ENCODE peak calls at places on chromosome 20, in six cellular contexts. One of them, this sample, is unnamed.

GRCh38 chr20:53939554-53940355 is 130.6 kb downstream of the BCAS1 start:
- DNase-seq in AG09309: peak
- DNase-seq in hypothalamus: peak
- DNase-seq in stimulated activated CD4-positive, alpha-beta T cell treated with anti-CD3 and anti-CD28 coated beads, TNF-alpha, amount 100 ng/mL, for 24 hours: peak
- DNase-seq in GM04504: peak
- DNase-seq in smooth muscle cell of the brain vasculature: peak
- DNase-seq in this sample: peak

GRCh38 chr20:25321262-25321831 is 69.3 kb downstream of the ABHD12 start:
- DNase-seq in smooth muscle cell of the brain vasculature: no peak
- DNase-seq in AG09309: no peak
- DNase-seq in hypothalamus: no peak
- DNase-seq in GM04504: no peak
- DNase-seq in stimulated activated CD4-positive, alpha-beta T cell treated with anti-CD3 and anti-CD28 coated beads, TNF-alpha, amount 100 ng/mL, for 24 hours: no peak
- DNase-seq in this sample: no peak

GRCh38 chr20:63854069-63854765 is 7.1 kb upstream of the ABHD16B start:
- DNase-seq in AG09309: no peak
- DNase-seq in stimulated activated CD4-positive, alpha-beta T cell treated with anti-CD3 and anti-CD28 coated beads, TNF-alpha, amount 100 ng/mL, for 24 hours: no peak
- DNase-seq in smooth muscle cell of the brain vasculature: no peak
- DNase-seq in GM04504: no peak
- DNase-seq in hypothalamus: no peak
- DNase-seq in this sample: no peak

GRCh38 chr20:49346682-49347081 is 68.8 kb upstream of the ZNFX1 start:
- DNase-seq in GM04504: no peak
- DNase-seq in smooth muscle cell of the brain vasculature: no peak
- DNase-seq in hypothalamus: no peak
- DNase-seq in stimulated activated CD4-positive, alpha-beta T cell treated with anti-CD3 and anti-CD28 coated beads, TNF-alpha, amount 100 ng/mL, for 24 hours: no peak
- DNase-seq in AG09309: no peak
- DNase-seq in this sample: no peak

GRCh38 chr20:22453244-22454080 is 130.9 kb downstream of the FOXA2 start:
- DNase-seq in stimulated activated CD4-positive, alpha-beta T cell treated with anti-CD3 and anti-CD28 coated beads, TNF-alpha, amount 100 ng/mL, for 24 hours: no peak
- DNase-seq in AG09309: no peak
- DNase-seq in hypothalamus: no peak
- DNase-seq in smooth muscle cell of the brain vasculature: no peak
- DNase-seq in GM04504: peak
- DNase-seq in this sample: peak

GRCh38 chr20:8757146-8757545 is 311.7 kb upstream of the PLCB4 start:
- DNase-seq in smooth muscle cell of the brain vasculature: no peak
- DNase-seq in AG09309: peak
- DNase-seq in hypothalamus: no peak
- DNase-seq in GM04504: peak
- DNase-seq in stimulated activated CD4-positive, alpha-beta T cell treated with anti-CD3 and anti-CD28 coated beads, TNF-alpha, amount 100 ng/mL, for 24 hours: no peak
- DNase-seq in this sample: no peak

GRCh38 chr20:8535403-8536003 is 403.4 kb downstream of the PLCB1 start:
- DNase-seq in AG09309: no peak
- DNase-seq in hypothalamus: no peak
- DNase-seq in smooth muscle cell of the brain vasculature: no peak
- DNase-seq in stimulated activated CD4-positive, alpha-beta T cell treated with anti-CD3 and anti-CD28 coated beads, TNF-alpha, amount 100 ng/mL, for 24 hours: no peak
- DNase-seq in GM04504: no peak
- DNase-seq in this sample: peak

GRCh38 chr20:1163105-1163504 is 21.7 kb downstream of the TMEM74B start:
- DNase-seq in AG09309: no peak
- DNase-seq in stimulated activated CD4-positive, alpha-beta T cell treated with anti-CD3 and anti-CD28 coated beads, TNF-alpha, amount 100 ng/mL, for 24 hours: no peak
- DNase-seq in GM04504: no peak
- DNase-seq in smooth muscle cell of the brain vasculature: no peak
- DNase-seq in hypothalamus: no peak
- DNase-seq in this sample: no peak

GRCh38 chr20:51800132-51800721 is 2.1 kb downstream of the SALL4 start:
- DNase-seq in AG09309: no peak
- DNase-seq in stimulated activated CD4-positive, alpha-beta T cell treated with anti-CD3 and anti-CD28 coated beads, TNF-alpha, amount 100 ng/mL, for 24 hours: peak
- DNase-seq in hypothalamus: no peak
- DNase-seq in GM04504: no peak
- DNase-seq in smooth muscle cell of the brain vasculature: no peak
- DNase-seq in this sample: peak

GRCh38 chr20:24587384-24588046 is 118.1 kb downstream of the SYNDIG1 start:
- DNase-seq in smooth muscle cell of the brain vasculature: no peak
- DNase-seq in GM04504: no peak
- DNase-seq in stimulated activated CD4-positive, alpha-beta T cell treated with anti-CD3 and anti-CD28 coated beads, TNF-alpha, amount 100 ng/mL, for 24 hours: no peak
- DNase-seq in AG09309: no peak
- DNase-seq in hypothalamus: peak
- DNase-seq in this sample: no peak

GRCh38 chr20:49886571-49887203 is 28.6 kb downstream of the SPATA2 start:
- DNase-seq in smooth muscle cell of the brain vasculature: no peak
- DNase-seq in AG09309: no peak
- DNase-seq in hypothalamus: no peak
- DNase-seq in stimulated activated CD4-positive, alpha-beta T cell treated with anti-CD3 and anti-CD28 coated beads, TNF-alpha, amount 100 ng/mL, for 24 hours: no peak
- DNase-seq in GM04504: no peak
- DNase-seq in this sample: no peak

GRCh38 chr20:63556873-63557478 is 3.0 kb downstream of the FNDC11 start:
- DNase-seq in smooth muscle cell of the brain vasculature: no peak
- DNase-seq in AG09309: no peak
- DNase-seq in stimulated activated CD4-positive, alpha-beta T cell treated with anti-CD3 and anti-CD28 coated beads, TNF-alpha, amount 100 ng/mL, for 24 hours: no peak
- DNase-seq in hypothalamus: no peak
- DNase-seq in GM04504: no peak
- DNase-seq in this sample: no peak

GRCh38 chr20:44056010-44056698 is 130.8 kb downstream of the JPH2 start:
- DNase-seq in stimulated activated CD4-positive, alpha-beta T cell treated with anti-CD3 and anti-CD28 coated beads, TNF-alpha, amount 100 ng/mL, for 24 hours: no peak
- DNase-seq in GM04504: no peak
- DNase-seq in AG09309: no peak
- DNase-seq in smooth muscle cell of the brain vasculature: no peak
- DNase-seq in hypothalamus: peak
- DNase-seq in this sample: peak

GRCh38 chr20:38157635-38158495 is 7.2 kb downstream of the TGM2 start:
- DNase-seq in AG09309: no peak
- DNase-seq in stimulated activated CD4-positive, alpha-beta T cell treated with anti-CD3 and anti-CD28 coated beads, TNF-alpha, amount 100 ng/mL, for 24 hours: no peak
- DNase-seq in GM04504: no peak
- DNase-seq in hypothalamus: no peak
- DNase-seq in smooth muscle cell of the brain vasculature: no peak
- DNase-seq in this sample: peak

GRCh38 chr20:47198254-47198671 is 158.2 kb downstream of the ZMYND8 start:
- DNase-seq in GM04504: no peak
- DNase-seq in stimulated activated CD4-positive, alpha-beta T cell treated with anti-CD3 and anti-CD28 coated beads, TNF-alpha, amount 100 ng/mL, for 24 hours: peak
- DNase-seq in hypothalamus: no peak
- DNase-seq in AG09309: no peak
- DNase-seq in smooth muscle cell of the brain vasculature: no peak
- DNase-seq in this sample: no peak

GRCh38 chr20:17377222-17377621 is 150.4 kb downstream of the PCSK2 start:
- DNase-seq in smooth muscle cell of the brain vasculature: no peak
- DNase-seq in GM04504: no peak
- DNase-seq in AG09309: no peak
- DNase-seq in stimulated activated CD4-positive, alpha-beta T cell treated with anti-CD3 and anti-CD28 coated beads, TNF-alpha, amount 100 ng/mL, for 24 hours: no peak
- DNase-seq in hypothalamus: no peak
- DNase-seq in this sample: no peak

GRCh38 chr20:50283922-50284810 is 93.5 kb downstream of the CEBPB start:
- DNase-seq in smooth muscle cell of the brain vasculature: no peak
- DNase-seq in hypothalamus: no peak
- DNase-seq in stimulated activated CD4-positive, alpha-beta T cell treated with anti-CD3 and anti-CD28 coated beads, TNF-alpha, amount 100 ng/mL, for 24 hours: no peak
- DNase-seq in AG09309: no peak
- DNase-seq in GM04504: no peak
- DNase-seq in this sample: no peak

GRCh38 chr20:51190783-51191180 is 167.9 kb upstream of the KCNG1 start:
- DNase-seq in hypothalamus: no peak
- DNase-seq in AG09309: no peak
- DNase-seq in stimulated activated CD4-positive, alpha-beta T cell treated with anti-CD3 and anti-CD28 coated beads, TNF-alpha, amount 100 ng/mL, for 24 hours: no peak
- DNase-seq in GM04504: no peak
- DNase-seq in smooth muscle cell of the brain vasculature: no peak
- DNase-seq in this sample: no peak

GRCh38 chr20:40568200-40568599 is 120.8 kb downstream of the MAFB start:
- DNase-seq in smooth muscle cell of the brain vasculature: no peak
- DNase-seq in GM04504: no peak
- DNase-seq in AG09309: no peak
- DNase-seq in stimulated activated CD4-positive, alpha-beta T cell treated with anti-CD3 and anti-CD28 coated beads, TNF-alpha, amount 100 ng/mL, for 24 hours: no peak
- DNase-seq in hypothalamus: no peak
- DNase-seq in this sample: no peak

GRCh38 chr20:18019068-18019467 is 38.6 kb downstream of the OVOL2 start:
- DNase-seq in smooth muscle cell of the brain vasculature: no peak
- DNase-seq in stimulated activated CD4-positive, alpha-beta T cell treated with anti-CD3 and anti-CD28 coated beads, TNF-alpha, amount 100 ng/mL, for 24 hours: no peak
- DNase-seq in GM04504: no peak
- DNase-seq in AG09309: no peak
- DNase-seq in hypothalamus: no peak
- DNase-seq in this sample: peak

GRCh38 chr20:44540834-44541233 is 19.0 kb upstream of the SERINC3 start:
- DNase-seq in stimulated activated CD4-positive, alpha-beta T cell treated with anti-CD3 and anti-CD28 coated beads, TNF-alpha, amount 100 ng/mL, for 24 hours: no peak
- DNase-seq in hypothalamus: no peak
- DNase-seq in AG09309: no peak
- DNase-seq in GM04504: no peak
- DNase-seq in smooth muscle cell of the brain vasculature: no peak
- DNase-seq in this sample: peak

This sample was measured in dermis microvascular lymphatic vessel endothelial cell.